ENCODE peak calls at places on chromosome 15, in six cellular contexts. J, T, M, N, W and G are unnamed samples.

GRCh38 chr15:78682693-78683410 is 41.8 kb upstream of the CHRNB4 start:
- DNase-seq in M (no peak), T (no peak), J (no peak), N (no peak), W (no peak), G (no peak)

GRCh38 chr15:45664451-45664850 is 29.6 kb downstream of the SQOR start:
- DNase-seq in W (no peak), T (no peak), N (no peak), J (no peak), M (no peak), G (no peak)

GRCh38 chr15:31069360-31070000 is 32.0 kb downstream of the TRPM1 start:
- DNase-seq in N (no peak), M (no peak), W (peak; percentile 11), J (no peak), T (no peak), G (peak; percentile 17)

GRCh38 chr15:39685999-39686613 is 96.5 kb downstream of the FSIP1 start:
- DNase-seq in T (no peak), W (peak; percentile 43), J (peak; percentile 49), M (peak; percentile 37), N (no peak), G (peak; percentile 66)

GRCh38 chr15:66750609-66751008 is 48.6 kb downstream of the SMAD6 start:
- DNase-seq in W (no peak), T (no peak), M (no peak), J (no peak), N (no peak), G (no peak)

GRCh38 chr15:76313731-76314130 is 2.5 kb upstream of the ETFA start:
- DNase-seq in M (no peak), N (no peak), W (no peak), T (no peak), J (peak; percentile 62), G (no peak)

GRCh38 chr15:40232625-40233070 is 6.2 kb upstream of the PAK6 start:
- DNase-seq in W (no peak), J (no peak), M (no peak), T (no peak), N (no peak), G (no peak)

GRCh38 chr15:68113273-68113672 is 59.2 kb downstream of the PIAS1 start:
- DNase-seq in J (peak; percentile 9), N (no peak), W (peak; percentile 64), M (no peak), T (no peak), G (peak; percentile 42)

GRCh38 chr15:85029221-85029620 is 47.6 kb downstream of the PDE8A start:
- DNase-seq in W (no peak), J (no peak), T (no peak), N (no peak), M (no peak), G (no peak)

GRCh38 chr15:93179704-93180103 is 90.7 kb upstream of the RGMA start:
- DNase-seq in J (no peak), M (no peak), W (no peak), N (no peak), T (no peak), G (no peak)

GRCh38 chr15:23642413-23643044 is 5.1 kb downstream of the MAGEL2 start:
- DNase-seq in J (peak; percentile 71), W (peak; percentile 51), M (peak; percentile 23), T (no peak), N (no peak), G (peak; percentile 37)

GRCh38 chr15:31016446-31016915 is 25.1 kb upstream of the MTMR10 start:
- DNase-seq in W (no peak), N (no peak), J (no peak), M (no peak), T (no peak), G (peak; percentile 59)

GRCh38 chr15:64599716-64600115 is 139.3 kb downstream of the ZNF609 start:
- DNase-seq in T (no peak), M (no peak), J (no peak), W (no peak), N (no peak), G (peak; percentile 20)

GRCh38 chr15:52100807-52101206 is 11.8 kb downstream of the BCL2L10 start:
- DNase-seq in T (peak; percentile 69), N (no peak), J (peak; percentile 60), W (no peak), M (peak; percentile 35), G (peak; percentile 94)

GRCh38 chr15:48565560-48566482 is 79.7 kb downstream of the FBN1 start:
- DNase-seq in J (no peak), W (no peak), T (no peak), M (no peak), N (no peak), G (peak; percentile 98)

GRCh38 chr15:92805080-92805708 is 94.9 kb upstream of the CHD2 start:
- DNase-seq in T (no peak), N (no peak), M (no peak), J (no peak), W (no peak), G (no peak)

GRCh38 chr15:75348034-75348562 is 1.3 kb downstream of the NEIL1 start:
- DNase-seq in T (no peak), W (no peak), N (no peak), M (no peak), J (peak; percentile 54), G (peak; percentile 19)

GRCh38 chr15:31333119-31333518 is 6.5 kb downstream of the KLF13 start:
- DNase-seq in W (no peak), N (no peak), M (no peak), J (no peak), T (no peak), G (no peak)

GRCh38 chr15:68210821-68211655 is 5.9 kb upstream of the CALML4 start:
- DNase-seq in T (no peak), W (no peak), J (peak; percentile 65), N (no peak), M (no peak), G (peak; percentile 53)

GRCh38 chr15:95210436-95210981 is 979.1 kb downstream of the MCTP2 start:
- DNase-seq in N (no peak), J (no peak), T (no peak), M (no peak), W (no peak), G (no peak)

GRCh38 chr15:69474291-69474690 is 21.7 kb downstream of the RPLP1 start:
- DNase-seq in J (no peak), W (no peak), T (no peak), M (no peak), N (no peak), G (peak; percentile 55)

GRCh38 chr15:51191072-51191665 is 96.5 kb upstream of the TNFAIP8L3 start:
- DNase-seq in N (no peak), W (no peak), M (no peak), T (no peak), J (no peak), G (peak; percentile 28)

GRCh38 chr15:39315200-39315599 is 265.7 kb upstream of the THBS1 start:
- DNase-seq in M (no peak), J (no peak), W (no peak), T (no peak), N (no peak), G (no peak)

GRCh38 chr15:91456251-91456718 is 356.2 kb downstream of the SV2B start:
- DNase-seq in M (no peak), N (no peak), T (no peak), W (no peak), J (no peak), G (no peak)

DNA sequence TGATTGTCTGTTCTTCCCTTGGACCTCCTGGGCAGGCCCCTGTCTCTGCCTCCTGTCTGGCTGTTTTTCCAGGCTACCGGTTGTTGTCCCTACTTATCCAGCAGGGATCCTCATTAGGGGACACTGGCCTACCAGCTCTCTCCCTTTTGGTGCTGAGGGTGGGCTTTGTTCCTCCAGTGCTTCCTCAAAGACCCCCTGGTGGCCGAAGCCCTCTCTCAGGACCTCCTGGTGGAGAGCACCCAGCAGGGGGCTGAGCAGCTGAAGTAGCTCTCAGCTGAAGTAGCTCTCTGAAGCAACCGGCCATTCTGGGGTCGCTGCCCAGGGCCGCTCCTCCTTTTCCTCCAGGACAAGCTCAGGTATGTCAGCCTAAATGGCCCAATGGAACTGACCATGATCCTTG is 27.5 kb downstream of the ARNT2 start:
- DNase-seq in N (no peak), T (no peak), W (no peak), M (no peak), J (no peak), G (no peak)
- TF ChIP-seq POLR2A in N (no peak), T (no peak), W (no peak), M (no peak), J (no peak), G (no peak)

DNA sequence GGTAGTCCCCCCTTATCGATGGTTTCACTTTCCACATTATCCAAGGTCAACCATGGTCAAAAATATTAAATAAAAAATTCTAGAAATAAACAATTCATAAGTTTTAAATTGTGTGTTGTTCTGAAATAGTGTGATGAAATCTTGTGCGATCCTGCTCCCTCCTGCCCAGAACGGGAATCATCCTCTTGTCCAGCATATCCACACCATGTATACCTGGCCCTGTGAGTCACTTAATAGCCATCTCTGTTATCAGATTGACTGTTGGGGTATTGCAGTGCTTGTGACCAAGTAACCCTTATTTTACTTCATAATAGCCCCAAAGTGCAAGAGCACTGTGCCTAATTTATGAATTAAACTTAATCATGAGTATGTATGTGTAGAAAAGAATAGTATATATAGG is 19.1 kb downstream of the FAM81A start:
- DNase-seq in W (no peak), J (no peak), N (no peak), M (no peak), T (no peak), G (no peak)
- H3K79me2 ChIP-seq in W (no peaks in the 10 kb centered on the region), J (no peaks in the 10 kb centered on the region), N (no peaks in the 10 kb centered on the region), M (no peaks in the 10 kb centered on the region), T (no peaks in the 10 kb centered on the region), G (no peaks in the 10 kb centered on the region)

GRCh38 chr15:90184119-90184785 is 16.9 kb upstream of the SEMA4B start:
- DNase-seq in J (peak; percentile 93), T (peak; percentile 76), W (peak; percentile 24), N (no peak), M (peak; percentile 71), G (no peak)
- TF ChIP-seq POLR2A in J (peak; percentile 85), T (peak; percentile 39), W (no peak), N (no peak), M (no peak), G (no peak)

GRCh38 chr15:34188711-34189110 is 21.2 kb downstream of the KATNBL1 start:
- DNase-seq in J (no peak), M (no peak), N (no peak), T (no peak), W (no peak), G (no peak)

GRCh38 chr15:34182942-34183341 is 27.0 kb downstream of the KATNBL1 start:
- DNase-seq in T (no peak), M (no peak), W (no peak), N (no peak), J (no peak), G (peak; percentile 28)

GRCh38 chr15:34185666-34186065 is 24.2 kb downstream of the KATNBL1 start:
- DNase-seq in M (no peak), T (no peak), N (no peak), J (no peak), W (no peak), G (no peak)
- H3K79me2 ChIP-seq in M (peaks cover 81% of the 10 kb centered on the region), T (peaks cover 2% of the 10 kb centered on the region), N (peaks cover 82% of the 10 kb centered on the region), J (peaks cover 26% of the 10 kb centered on the region), W (peaks cover 44% of the 10 kb centered on the region), G (peaks cover 78% of the 10 kb centered on the region)

GRCh38 chr15:99106417-99107220 is 1.7 kb downstream of the SYNM start:
- DNase-seq in M (no peak), J (no peak), T (no peak), N (no peak), W (no peak), G (peak; percentile 49)
- TF ChIP-seq POLR2A in M (no peak), J (no peak), T (no peak), N (no peak), W (no peak), G (no peak)